ENCODE peak calls at places on chromosomes 7 and 10, in seven cellular contexts. One of them, this sample, is unnamed.

GRCh38 chr7:79317728-79318127 is 135.7 kb downstream of the MAGI2 start:
- DNase-seq in stimulated activated CD4-positive, alpha-beta T cell treated with anti-CD3 and anti-CD28 coated beads, TNF-alpha, amount 100 ng/mL, for 1 hour: no peak
- DNase-seq in GM04504: peak
- DNase-seq in M059J: peak
- DNase-seq in SW480: peak
- DNase-seq in activated naive CD4-positive, alpha-beta T cell: no peak
- DNase-seq in NCI-H2029: peak
- DNase-seq in this sample: peak

GRCh38 chr7:142362349-142362748 is 104.5 kb upstream of the PRSS58 start:
- DNase-seq in stimulated activated CD4-positive, alpha-beta T cell treated with anti-CD3 and anti-CD28 coated beads, TNF-alpha, amount 100 ng/mL, for 1 hour: no peak
- DNase-seq in GM04504: no peak
- DNase-seq in M059J: no peak
- DNase-seq in SW480: no peak
- DNase-seq in activated naive CD4-positive, alpha-beta T cell: no peak
- DNase-seq in NCI-H2029: no peak
- DNase-seq in this sample: no peak

GRCh38 chr10:119541459-119542356 is 811 bp downstream of the RGS10 start:
- DNase-seq in stimulated activated CD4-positive, alpha-beta T cell treated with anti-CD3 and anti-CD28 coated beads, TNF-alpha, amount 100 ng/mL, for 1 hour: peak
- DNase-seq in GM04504: no peak
- DNase-seq in M059J: no peak
- DNase-seq in SW480: no peak
- DNase-seq in activated naive CD4-positive, alpha-beta T cell: peak
- DNase-seq in NCI-H2029: no peak
- DNase-seq in this sample: peak

GRCh38 chr7:31782411-31782991 is 95.5 kb downstream of the PPP1R17 start:
- DNase-seq in stimulated activated CD4-positive, alpha-beta T cell treated with anti-CD3 and anti-CD28 coated beads, TNF-alpha, amount 100 ng/mL, for 1 hour: no peak
- DNase-seq in GM04504: peak
- DNase-seq in M059J: peak
- DNase-seq in SW480: peak
- DNase-seq in activated naive CD4-positive, alpha-beta T cell: no peak
- DNase-seq in NCI-H2029: peak
- DNase-seq in this sample: peak

GRCh38 chr10:100553929-100554328 is 18.2 kb downstream of the HIF1AN start:
- DNase-seq in stimulated activated CD4-positive, alpha-beta T cell treated with anti-CD3 and anti-CD28 coated beads, TNF-alpha, amount 100 ng/mL, for 1 hour: no peak
- DNase-seq in GM04504: no peak
- DNase-seq in M059J: no peak
- DNase-seq in SW480: no peak
- DNase-seq in activated naive CD4-positive, alpha-beta T cell: no peak
- DNase-seq in NCI-H2029: no peak
- DNase-seq in this sample: no peak

GRCh38 chr7:7868245-7868899 is 100.2 kb upstream of the GLCCI1 start:
- DNase-seq in stimulated activated CD4-positive, alpha-beta T cell treated with anti-CD3 and anti-CD28 coated beads, TNF-alpha, amount 100 ng/mL, for 1 hour: no peak
- DNase-seq in GM04504: no peak
- DNase-seq in M059J: no peak
- DNase-seq in SW480: no peak
- DNase-seq in activated naive CD4-positive, alpha-beta T cell: no peak
- DNase-seq in NCI-H2029: no peak
- DNase-seq in this sample: no peak

GRCh38 chr7:116687801-116688201 is 15.8 kb downstream of the MET start:
- DNase-seq in stimulated activated CD4-positive, alpha-beta T cell treated with anti-CD3 and anti-CD28 coated beads, TNF-alpha, amount 100 ng/mL, for 1 hour: no peak
- DNase-seq in GM04504: peak
- DNase-seq in M059J: peak
- DNase-seq in SW480: peak
- DNase-seq in activated naive CD4-positive, alpha-beta T cell: no peak
- DNase-seq in NCI-H2029: no peak
- DNase-seq in this sample: peak

GRCh38 chr10:70479161-70479531 is 579 bp downstream of the PALD1 start:
- DNase-seq in stimulated activated CD4-positive, alpha-beta T cell treated with anti-CD3 and anti-CD28 coated beads, TNF-alpha, amount 100 ng/mL, for 1 hour: no peak
- DNase-seq in GM04504: no peak
- DNase-seq in M059J: no peak
- DNase-seq in SW480: no peak
- DNase-seq in activated naive CD4-positive, alpha-beta T cell: no peak
- DNase-seq in NCI-H2029: no peak
- DNase-seq in this sample: no peak

GRCh38 chr10:26556756-26557640 is 118.9 kb downstream of the APBB1IP start:
- DNase-seq in stimulated activated CD4-positive, alpha-beta T cell treated with anti-CD3 and anti-CD28 coated beads, TNF-alpha, amount 100 ng/mL, for 1 hour: peak
- DNase-seq in GM04504: peak
- DNase-seq in M059J: peak
- DNase-seq in SW480: peak
- DNase-seq in activated naive CD4-positive, alpha-beta T cell: no peak
- DNase-seq in NCI-H2029: peak
- DNase-seq in this sample: peak

GRCh38 chr7:154985230-154985629 is 17.7 kb downstream of the PAXIP1 start:
- DNase-seq in stimulated activated CD4-positive, alpha-beta T cell treated with anti-CD3 and anti-CD28 coated beads, TNF-alpha, amount 100 ng/mL, for 1 hour: no peak
- DNase-seq in GM04504: no peak
- DNase-seq in M059J: no peak
- DNase-seq in SW480: no peak
- DNase-seq in activated naive CD4-positive, alpha-beta T cell: no peak
- DNase-seq in NCI-H2029: no peak
- DNase-seq in this sample: no peak

GRCh38 chr10:79243211-79244067 is 103.8 kb upstream of the PPIF start:
- DNase-seq in stimulated activated CD4-positive, alpha-beta T cell treated with anti-CD3 and anti-CD28 coated beads, TNF-alpha, amount 100 ng/mL, for 1 hour: peak
- DNase-seq in GM04504: no peak
- DNase-seq in M059J: no peak
- DNase-seq in SW480: no peak
- DNase-seq in activated naive CD4-positive, alpha-beta T cell: peak
- DNase-seq in NCI-H2029: peak
- DNase-seq in this sample: no peak

GRCh38 chr10:30786131-30786530 is 156.6 kb upstream of the LYZL2 start:
- DNase-seq in stimulated activated CD4-positive, alpha-beta T cell treated with anti-CD3 and anti-CD28 coated beads, TNF-alpha, amount 100 ng/mL, for 1 hour: no peak
- DNase-seq in GM04504: peak
- DNase-seq in M059J: peak
- DNase-seq in SW480: no peak
- DNase-seq in activated naive CD4-positive, alpha-beta T cell: no peak
- DNase-seq in NCI-H2029: no peak
- DNase-seq in this sample: no peak

GRCh38 chr10:33115720-33116119 is 157.7 kb upstream of the ITGB1 start:
- DNase-seq in stimulated activated CD4-positive, alpha-beta T cell treated with anti-CD3 and anti-CD28 coated beads, TNF-alpha, amount 100 ng/mL, for 1 hour: no peak
- DNase-seq in GM04504: no peak
- DNase-seq in M059J: peak
- DNase-seq in SW480: no peak
- DNase-seq in activated naive CD4-positive, alpha-beta T cell: no peak
- DNase-seq in NCI-H2029: no peak
- DNase-seq in this sample: peak

GRCh38 chr7:22787936-22788335 is 34.7 kb downstream of the TOMM7 start:
- DNase-seq in stimulated activated CD4-positive, alpha-beta T cell treated with anti-CD3 and anti-CD28 coated beads, TNF-alpha, amount 100 ng/mL, for 1 hour: no peak
- DNase-seq in GM04504: no peak
- DNase-seq in M059J: no peak
- DNase-seq in SW480: no peak
- DNase-seq in activated naive CD4-positive, alpha-beta T cell: no peak
- DNase-seq in NCI-H2029: no peak
- DNase-seq in this sample: no peak

GRCh38 chr7:74544706-74545469 is 91.2 kb downstream of the GTF2IRD1 start:
- DNase-seq in stimulated activated CD4-positive, alpha-beta T cell treated with anti-CD3 and anti-CD28 coated beads, TNF-alpha, amount 100 ng/mL, for 1 hour: no peak
- DNase-seq in GM04504: no peak
- DNase-seq in M059J: peak
- DNase-seq in SW480: peak
- DNase-seq in activated naive CD4-positive, alpha-beta T cell: no peak
- DNase-seq in NCI-H2029: no peak
- DNase-seq in this sample: peak

GRCh38 chr10:79001082-79001885 is 67.5 kb upstream of the ZMIZ1 start:
- DNase-seq in stimulated activated CD4-positive, alpha-beta T cell treated with anti-CD3 and anti-CD28 coated beads, TNF-alpha, amount 100 ng/mL, for 1 hour: no peak
- DNase-seq in GM04504: no peak
- DNase-seq in M059J: peak
- DNase-seq in SW480: no peak
- DNase-seq in activated naive CD4-positive, alpha-beta T cell: no peak
- DNase-seq in NCI-H2029: no peak
- DNase-seq in this sample: no peak

GRCh38 chr7:121541457-121541856 is 145.3 kb upstream of the FAM3C start:
- DNase-seq in stimulated activated CD4-positive, alpha-beta T cell treated with anti-CD3 and anti-CD28 coated beads, TNF-alpha, amount 100 ng/mL, for 1 hour: no peak
- DNase-seq in GM04504: no peak
- DNase-seq in M059J: no peak
- DNase-seq in SW480: peak
- DNase-seq in activated naive CD4-positive, alpha-beta T cell: no peak
- DNase-seq in NCI-H2029: no peak
- DNase-seq in this sample: no peak

GRCh38 chr7:47942132-47942531 is 6.1 kb downstream of the PKD1L1 start:
- DNase-seq in stimulated activated CD4-positive, alpha-beta T cell treated with anti-CD3 and anti-CD28 coated beads, TNF-alpha, amount 100 ng/mL, for 1 hour: no peak
- DNase-seq in GM04504: no peak
- DNase-seq in M059J: no peak
- DNase-seq in SW480: no peak
- DNase-seq in activated naive CD4-positive, alpha-beta T cell: no peak
- DNase-seq in NCI-H2029: no peak
- DNase-seq in this sample: peak

GRCh38 chr10:109174526-109174925 is 748.8 kb downstream of the XPNPEP1 start:
- DNase-seq in stimulated activated CD4-positive, alpha-beta T cell treated with anti-CD3 and anti-CD28 coated beads, TNF-alpha, amount 100 ng/mL, for 1 hour: no peak
- DNase-seq in GM04504: no peak
- DNase-seq in M059J: no peak
- DNase-seq in SW480: no peak
- DNase-seq in activated naive CD4-positive, alpha-beta T cell: no peak
- DNase-seq in NCI-H2029: no peak
- DNase-seq in this sample: no peak

GRCh38 chr10:97689637-97690036 is 2.6 kb upstream of the AVPI1 start:
- DNase-seq in stimulated activated CD4-positive, alpha-beta T cell treated with anti-CD3 and anti-CD28 coated beads, TNF-alpha, amount 100 ng/mL, for 1 hour: no peak
- DNase-seq in GM04504: peak
- DNase-seq in M059J: peak
- DNase-seq in SW480: peak
- DNase-seq in activated naive CD4-positive, alpha-beta T cell: no peak
- DNase-seq in NCI-H2029: no peak
- DNase-seq in this sample: peak

GRCh38 chr7:22357311-22358175 is 589 bp upstream of the RAPGEF5 start:
- DNase-seq in stimulated activated CD4-positive, alpha-beta T cell treated with anti-CD3 and anti-CD28 coated beads, TNF-alpha, amount 100 ng/mL, for 1 hour: no peak
- DNase-seq in GM04504: no peak
- DNase-seq in M059J: peak
- DNase-seq in SW480: peak
- DNase-seq in activated naive CD4-positive, alpha-beta T cell: no peak
- DNase-seq in NCI-H2029: peak
- DNase-seq in this sample: peak

GRCh38 chr7:143519411-143520131 is 41.9 kb downstream of the TAS2R41 start:
- DNase-seq in stimulated activated CD4-positive, alpha-beta T cell treated with anti-CD3 and anti-CD28 coated beads, TNF-alpha, amount 100 ng/mL, for 1 hour: no peak
- DNase-seq in GM04504: no peak
- DNase-seq in M059J: peak
- DNase-seq in SW480: no peak
- DNase-seq in activated naive CD4-positive, alpha-beta T cell: no peak
- DNase-seq in NCI-H2029: no peak
- DNase-seq in this sample: peak

GRCh38 chr7:7739718-7740355 is 21.4 kb upstream of the RPA3 start:
- DNase-seq in stimulated activated CD4-positive, alpha-beta T cell treated with anti-CD3 and anti-CD28 coated beads, TNF-alpha, amount 100 ng/mL, for 1 hour: no peak
- DNase-seq in GM04504: no peak
- DNase-seq in M059J: no peak
- DNase-seq in SW480: no peak
- DNase-seq in activated naive CD4-positive, alpha-beta T cell: no peak
- DNase-seq in NCI-H2029: no peak
- DNase-seq in this sample: no peak

GRCh38 chr7:141115949-141116348 is 42.1 kb downstream of the TMEM178B start:
- DNase-seq in stimulated activated CD4-positive, alpha-beta T cell treated with anti-CD3 and anti-CD28 coated beads, TNF-alpha, amount 100 ng/mL, for 1 hour: no peak
- DNase-seq in GM04504: no peak
- DNase-seq in M059J: no peak
- DNase-seq in SW480: no peak
- DNase-seq in activated naive CD4-positive, alpha-beta T cell: no peak
- DNase-seq in NCI-H2029: peak
- DNase-seq in this sample: no peak

GRCh38 chr7:42692609-42693008 is 219.3 kb downstream of the C7orf25 start:
- DNase-seq in stimulated activated CD4-positive, alpha-beta T cell treated with anti-CD3 and anti-CD28 coated beads, TNF-alpha, amount 100 ng/mL, for 1 hour: no peak
- DNase-seq in GM04504: no peak
- DNase-seq in M059J: no peak
- DNase-seq in SW480: no peak
- DNase-seq in activated naive CD4-positive, alpha-beta T cell: no peak
- DNase-seq in NCI-H2029: no peak
- DNase-seq in this sample: peak

GRCh38 chr10:78210548-78210947 is 176.9 kb downstream of the RPS24 start:
- DNase-seq in stimulated activated CD4-positive, alpha-beta T cell treated with anti-CD3 and anti-CD28 coated beads, TNF-alpha, amount 100 ng/mL, for 1 hour: no peak
- DNase-seq in GM04504: no peak
- DNase-seq in M059J: peak
- DNase-seq in SW480: no peak
- DNase-seq in activated naive CD4-positive, alpha-beta T cell: no peak
- DNase-seq in NCI-H2029: no peak
- DNase-seq in this sample: no peak

GRCh38 chr7:150973571-150974451 is 4.3 kb downstream of the KCNH2 start:
- DNase-seq in stimulated activated CD4-positive, alpha-beta T cell treated with anti-CD3 and anti-CD28 coated beads, TNF-alpha, amount 100 ng/mL, for 1 hour: no peak
- DNase-seq in GM04504: no peak
- DNase-seq in M059J: no peak
- DNase-seq in SW480: peak
- DNase-seq in activated naive CD4-positive, alpha-beta T cell: no peak
- DNase-seq in NCI-H2029: peak
- DNase-seq in this sample: no peak

GRCh38 chr7:73978681-73979563 is 49.1 kb upstream of the ELN start:
- DNase-seq in stimulated activated CD4-positive, alpha-beta T cell treated with anti-CD3 and anti-CD28 coated beads, TNF-alpha, amount 100 ng/mL, for 1 hour: no peak
- DNase-seq in GM04504: no peak
- DNase-seq in M059J: peak
- DNase-seq in SW480: peak
- DNase-seq in activated naive CD4-positive, alpha-beta T cell: no peak
- DNase-seq in NCI-H2029: peak
- DNase-seq in this sample: no peak

GRCh38 chr7:117401293-117402002 is 25.8 kb downstream of the ASZ1 start:
- DNase-seq in stimulated activated CD4-positive, alpha-beta T cell treated with anti-CD3 and anti-CD28 coated beads, TNF-alpha, amount 100 ng/mL, for 1 hour: no peak
- DNase-seq in GM04504: no peak
- DNase-seq in M059J: peak
- DNase-seq in SW480: no peak
- DNase-seq in activated naive CD4-positive, alpha-beta T cell: no peak
- DNase-seq in NCI-H2029: no peak
- DNase-seq in this sample: no peak

GRCh38 chr7:106543221-106543757 is 117.7 kb downstream of the CCDC71L start:
- DNase-seq in stimulated activated CD4-positive, alpha-beta T cell treated with anti-CD3 and anti-CD28 coated beads, TNF-alpha, amount 100 ng/mL, for 1 hour: no peak
- DNase-seq in GM04504: no peak
- DNase-seq in M059J: no peak
- DNase-seq in SW480: no peak
- DNase-seq in activated naive CD4-positive, alpha-beta T cell: no peak
- DNase-seq in NCI-H2029: no peak
- DNase-seq in this sample: no peak

GRCh38 chr10:71475243-71475871 is 78.6 kb downstream of the CDH23 start:
- DNase-seq in stimulated activated CD4-positive, alpha-beta T cell treated with anti-CD3 and anti-CD28 coated beads, TNF-alpha, amount 100 ng/mL, for 1 hour: no peak
- DNase-seq in GM04504: no peak
- DNase-seq in M059J: no peak
- DNase-seq in SW480: no peak
- DNase-seq in activated naive CD4-positive, alpha-beta T cell: no peak
- DNase-seq in NCI-H2029: no peak
- DNase-seq in this sample: no peak

GRCh38 chr10:89591796-89592271 is 53.2 kb downstream of the PANK1 start:
- DNase-seq in stimulated activated CD4-positive, alpha-beta T cell treated with anti-CD3 and anti-CD28 coated beads, TNF-alpha, amount 100 ng/mL, for 1 hour: no peak
- DNase-seq in GM04504: no peak
- DNase-seq in M059J: peak
- DNase-seq in SW480: no peak
- DNase-seq in activated naive CD4-positive, alpha-beta T cell: no peak
- DNase-seq in NCI-H2029: no peak
- DNase-seq in this sample: peak

This sample was measured in astrocyte.